ENCODE peak calls at places on chromosomes 6 and 20, in six cellular contexts. F, Z, G, R, X and H are unnamed samples.
A peak's percentile ranks its signal among the peaks of the same experiment; 100 is the strongest.

GRCh38 chr6:43644940-43645612 is at the start of gene RSPH9:
- DNase-seq in X (peak; percentile 82), Z (peak; percentile 73), G (peak; percentile 72), R (peak; percentile 96), F (peak; percentile 64), H (peak; percentile 52)

GRCh38 chr6:125658125-125658524 is 91.3 kb upstream of the HEY2 start:
- DNase-seq in Z (no peak), R (no peak), G (no peak), F (no peak), X (no peak), H (no peak)

GRCh38 chr6:2433686-2434085 is 188.3 kb upstream of the GMDS start:
- DNase-seq in X (no peak), R (no peak), G (no peak), Z (no peak), F (no peak), H (no peak)

GRCh38 chr20:43722153-43722505 is 4.7 kb downstream of the GTSF1L start:
- DNase-seq in R (no peak), Z (peak; percentile 58), X (no peak), F (no peak), G (no peak), H (no peak)

GRCh38 chr20:9409981-9410380 is 104.4 kb upstream of the LAMP5 start:
- DNase-seq in F (no peak), R (peak; percentile 67), X (no peak), Z (no peak), G (no peak), H (no peak)

GRCh38 chr6:110447761-110448160 is 28.7 kb downstream of the SLC22A16 start:
- DNase-seq in F (no peak), R (no peak), G (no peak), Z (no peak), X (no peak), H (no peak)

GRCh38 chr6:26158581-26159416 is 71.6 kb downstream of the HFE start:
- DNase-seq in G (peak; percentile 42), F (peak; percentile 38), R (peak; percentile 52), Z (peak; percentile 85), X (peak; percentile 69), H (peak; percentile 64)

GRCh38 chr6:84581494-84582259 is 182.7 kb downstream of the TBX18 start:
- DNase-seq in Z (no peak), X (no peak), G (no peak), R (no peak), F (no peak), H (no peak)

GRCh38 chr20:63775096-63775978 is 35.8 kb downstream of the SLC2A4RG start:
- DNase-seq in G (peak; percentile 55), R (peak; percentile 85), X (peak; percentile 73), Z (peak; percentile 58), F (peak; percentile 64), H (peak; percentile 30)

GRCh38 chr6:41504526-41505021 is 41.6 kb upstream of the FOXP4 start:
- DNase-seq in F (no peak), Z (no peak), X (no peak), R (peak; percentile 43), G (no peak), H (no peak)

GRCh38 chr6:42417641-42418112 is 34.0 kb downstream of the TRERF1 start:
- DNase-seq in F (no peak), Z (peak; percentile 82), X (no peak), R (no peak), G (no peak), H (no peak)

GRCh38 chr6:7200598-7201443 is 93.1 kb downstream of the RREB1 start:
- DNase-seq in G (no peak), X (no peak), Z (no peak), R (no peak), F (no peak), H (no peak)

GRCh38 chr6:2684059-2684749 is 66.5 kb downstream of the MYLK4 start:
- DNase-seq in Z (no peak), X (no peak), G (no peak), R (no peak), F (no peak), H (no peak)

GRCh38 chr20:31987744-31988143 is 19.8 kb downstream of the XKR7 start:
- DNase-seq in X (no peak), R (peak; percentile 50), F (no peak), G (no peak), Z (no peak), H (peak; percentile 56)

DNA sequence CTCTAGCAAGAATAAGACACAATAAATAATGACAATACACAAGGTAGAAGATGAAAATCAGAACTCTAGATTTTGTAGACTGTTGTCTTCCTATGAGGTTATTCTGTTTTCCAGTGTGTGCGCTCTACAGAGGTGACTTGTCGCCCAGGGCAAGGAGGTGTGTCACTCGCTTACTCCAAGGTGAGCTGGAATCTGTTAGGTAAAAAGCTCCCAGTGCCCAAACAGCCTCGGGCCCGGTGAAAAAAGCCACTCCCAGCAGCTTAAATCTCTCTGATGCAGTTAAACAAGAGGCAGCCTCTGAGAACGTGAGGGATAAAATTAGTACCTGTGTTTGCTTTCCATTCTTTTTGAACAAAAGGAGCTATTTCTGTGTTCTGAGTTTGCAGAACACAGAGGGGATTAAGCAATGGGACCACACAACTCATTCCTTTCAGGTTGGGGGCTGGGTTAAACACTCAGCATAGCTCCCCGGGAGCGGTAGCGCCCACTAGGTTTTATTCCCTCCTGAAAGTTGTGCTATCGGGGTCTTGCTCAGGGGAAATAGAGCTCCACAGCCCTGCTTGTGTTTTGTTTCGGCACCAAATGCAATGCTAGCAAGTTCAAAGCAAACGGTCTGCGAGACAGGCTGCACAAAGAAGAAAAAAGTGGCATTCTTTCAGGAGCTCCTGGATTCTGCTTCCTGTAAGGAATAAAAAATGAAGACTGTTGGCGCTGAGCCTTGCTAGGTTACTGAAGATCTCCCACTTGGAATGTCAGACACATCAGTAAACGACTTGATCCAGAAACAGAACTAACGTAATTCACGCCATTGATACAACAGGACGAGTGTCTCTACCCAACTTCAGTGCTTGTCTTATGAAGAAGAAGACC is 181.1 kb downstream of the FOXA2 start:
- DNase-seq in R (peak; percentile 43), G (no peak), Z (no peak), X (no peak), F (no peak), H (no peak)
- H3K27ac ChIP-seq in R (no peak overlapping the region), G (no peak overlapping the region), Z (peak overlapping the region; percentile 43), X (no peak overlapping the region), F (peak overlapping the region; percentile 80), H (no peak overlapping the region)

DNA sequence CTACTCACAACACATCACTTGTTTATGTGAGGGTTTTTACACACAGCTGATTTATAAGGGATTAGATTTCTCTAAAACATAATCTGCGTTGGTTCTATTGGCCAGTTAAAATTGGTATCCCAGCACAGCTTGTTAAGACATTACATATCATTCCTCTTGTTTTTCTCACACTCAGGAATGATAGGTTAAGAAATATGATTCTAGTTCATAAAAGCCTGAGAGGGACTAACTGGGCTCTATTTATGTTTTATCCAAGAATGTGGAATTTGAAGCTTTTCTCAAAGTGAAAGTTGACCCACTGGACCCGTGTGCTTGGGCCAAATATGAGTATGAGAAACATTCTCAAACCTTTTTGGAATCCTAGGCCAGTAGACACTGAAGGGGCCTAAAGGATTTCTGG is 117.3 kb downstream of the TMEM170B start:
- DNase-seq in Z (no peak), X (no peak), F (no peak), R (no peak), G (no peak), H (no peak)
- H3K27ac ChIP-seq in Z (no peak overlapping the region), X (no peak overlapping the region), F (no peak overlapping the region), R (no peak overlapping the region), G (no peak overlapping the region), H (no peak overlapping the region)

DNA sequence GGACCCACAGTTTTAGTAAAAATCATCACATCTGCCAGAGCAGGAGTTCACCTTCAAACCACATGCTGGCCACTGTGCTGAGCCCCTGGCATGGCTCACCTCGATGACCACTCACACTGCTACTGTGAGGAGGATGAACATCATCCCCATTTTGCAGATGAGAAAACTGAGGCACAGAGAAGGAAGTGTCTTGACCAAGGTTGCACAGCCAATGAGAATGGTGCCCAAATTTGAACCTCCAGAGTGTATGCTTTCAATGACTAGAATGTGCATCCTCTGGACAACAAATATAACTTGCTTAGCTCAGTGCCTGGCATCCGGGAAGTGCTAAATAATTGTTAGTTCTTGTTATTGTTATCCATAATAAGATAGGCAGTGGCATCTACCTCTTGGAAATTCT is 37.2 kb upstream of the FAM83D start:
- DNase-seq in X (no peak), F (no peak), G (no peak), R (no peak), Z (peak; percentile 25), H (no peak)
- H3K27ac ChIP-seq in X (no peak overlapping the region), F (no peak overlapping the region), G (no peak overlapping the region), R (no peak overlapping the region), Z (no peak overlapping the region), H (no peak overlapping the region)

DNA sequence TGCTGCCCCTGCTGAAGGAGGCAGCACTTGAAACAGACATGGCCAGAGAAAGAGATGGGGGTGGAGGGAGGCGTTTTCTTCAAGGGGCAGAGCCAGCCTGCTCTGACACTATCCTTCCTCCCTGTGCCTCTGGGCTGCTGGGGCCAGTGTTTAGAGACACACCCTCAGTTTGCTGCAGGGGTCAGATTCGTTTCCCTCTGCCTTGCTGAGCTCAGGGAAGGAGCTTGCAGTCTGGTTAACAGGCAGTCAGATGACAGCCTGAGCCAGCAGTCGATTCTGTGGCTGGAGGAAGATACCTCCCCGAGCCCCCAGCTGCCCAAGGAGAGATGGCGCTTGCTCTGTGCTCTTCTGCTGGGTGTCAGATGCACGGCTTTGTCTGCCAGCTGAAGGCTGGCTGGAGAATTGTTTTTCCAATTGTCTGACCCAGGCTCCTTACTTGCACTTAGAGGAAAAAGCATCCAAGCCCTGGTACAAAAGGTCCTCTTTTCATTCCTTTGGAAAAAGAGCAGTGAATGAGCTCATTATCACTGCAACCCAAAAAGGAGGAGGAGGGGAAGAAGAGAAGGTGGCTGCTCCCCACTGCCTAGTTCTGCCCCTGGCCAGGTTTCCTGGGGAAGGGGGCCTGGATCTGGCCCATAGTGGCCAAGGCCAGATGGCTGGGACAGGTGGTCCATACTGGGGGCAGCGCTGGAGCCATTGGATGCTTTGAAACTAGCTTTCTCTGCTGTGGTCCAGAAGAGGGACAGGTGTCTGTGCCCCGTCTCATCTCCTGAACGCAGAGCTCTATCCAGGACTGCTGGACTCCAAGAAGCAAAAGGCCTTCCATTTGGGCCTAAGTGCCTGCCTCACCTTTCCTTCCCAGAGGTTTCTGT is 88.2 kb downstream of the TCP11 start:
- DNase-seq in G (no peak), X (peak; percentile 72), R (no peak), F (no peak), Z (no peak), H (peak; percentile 40)
- H3K27ac ChIP-seq in G (peak overlapping the region; percentile 31), X (peak overlapping the region; percentile 36), R (no peak overlapping the region), F (no peak overlapping the region), Z (no peak overlapping the region), H (no peak overlapping the region)

GRCh38 chr6:150176659-150177058 is 33.8 kb downstream of the PPP1R14C start:
- DNase-seq in R (no peak), X (no peak), Z (no peak), F (no peak), G (no peak), H (no peak)
- H3K27ac ChIP-seq in R (no peak overlapping the region), X (peak overlapping the region; percentile 74), Z (no peak overlapping the region), F (no peak overlapping the region), G (peak overlapping the region; percentile 89), H (no peak overlapping the region)

GRCh38 chr20:33681288-33681687 is 4.9 kb downstream of the E2F1 start:
- DNase-seq in F (no peak), G (no peak), R (no peak), X (no peak), Z (no peak), H (no peak)

GRCh38 chr20:33681728-33682353 is 4.3 kb downstream of the E2F1 start:
- DNase-seq in R (no peak), G (no peak), X (no peak), F (no peak), Z (no peak), H (no peak)

GRCh38 chr20:33677991-33678431 is 3.8 kb upstream of the NECAB3 start:
- DNase-seq in R (no peak), F (peak; percentile 11), G (peak; percentile 64), X (peak; percentile 83), Z (no peak), H (no peak)

GRCh38 chr20:33679758-33680485 is 5.7 kb upstream of the NECAB3 start:
- DNase-seq in X (no peak), F (no peak), G (no peak), R (no peak), Z (peak; percentile 76), H (no peak)

GRCh38 chr20:33680681-33681080 is 5.5 kb downstream of the E2F1 start:
- DNase-seq in X (no peak), Z (no peak), R (no peak), G (no peak), F (no peak), H (no peak)
- H3K27ac ChIP-seq in X (no peak overlapping the region), Z (no peak overlapping the region), R (no peak overlapping the region), G (no peak overlapping the region), F (no peak overlapping the region), H (no peak overlapping the region)